ENCODE peak calls at places on chromosomes 4 and X, in five cellular contexts. Z, G, X, S and V are unnamed samples.

GRCh38 chrX:42615161-42615563 is 162.8 kb downstream of the PPP1R2C start:
- DNase-seq in Z (no peak), G (peak; percentile 55), X (no peak), S (no peak), V (no peak)

GRCh38 chr4:52015366-52015765 is 4.8 kb downstream of the LRRC66 start:
- DNase-seq in Z (no peak), G (no peak), X (no peak), S (no peak), V (no peak)

GRCh38 chr4:41209901-41210300 is 4.4 kb downstream of the APBB2 start:
- DNase-seq in Z (no peak), G (no peak), X (no peak), S (no peak), V (no peak)

GRCh38 chrX:85326234-85327059 is 53.0 kb downstream of the POF1B start:
- DNase-seq in Z (no peak), G (peak; percentile 16), X (peak; percentile 63), S (no peak), V (no peak)

GRCh38 chr4:114383055-114383454 is 215.6 kb upstream of the UGT8 start:
- DNase-seq in Z (no peak), G (no peak), X (no peak), S (no peak), V (no peak)

GRCh38 chr4:2480649-2481048 is 11.7 kb downstream of the RNF4 start:
- DNase-seq in Z (no peak), G (no peak), X (no peak), S (no peak), V (no peak)

GRCh38 chrX:40100141-40100536 is 2.4 kb upstream of the BCOR start:
- DNase-seq in Z (no peak), G (no peak), X (peak; percentile 84), S (no peak), V (no peak)

GRCh38 chrX:134676440-134676839 is 18.2 kb upstream of the PLAC1 start:
- DNase-seq in Z (no peak), G (no peak), X (no peak), S (no peak), V (no peak)

GRCh38 chr4:931194-931959 is 739 bp downstream of the GAK start:
- DNase-seq in Z (no peak), G (no peak), X (peak; percentile 87), S (peak; percentile 81), V (no peak)

GRCh38 chr4:25113915-25114904 is 46.0 kb downstream of the SEPSECS start:
- DNase-seq in Z (no peak), G (no peak), X (no peak), S (no peak), V (no peak)

GRCh38 chr4:25111648-25112196 is 48.5 kb downstream of the SEPSECS start:
- DNase-seq in Z (no peak), G (no peak), X (no peak), S (no peak), V (no peak)

GRCh38 chr4:25110653-25111329 is 49.5 kb downstream of the SEPSECS start:
- DNase-seq in Z (no peak), G (no peak), X (no peak), S (no peak), V (no peak)

GRCh38 chr4:25108556-25108955 is 51.7 kb downstream of the SEPSECS start:
- DNase-seq in Z (no peak), G (no peak), X (no peak), S (no peak), V (no peak)

DNA sequence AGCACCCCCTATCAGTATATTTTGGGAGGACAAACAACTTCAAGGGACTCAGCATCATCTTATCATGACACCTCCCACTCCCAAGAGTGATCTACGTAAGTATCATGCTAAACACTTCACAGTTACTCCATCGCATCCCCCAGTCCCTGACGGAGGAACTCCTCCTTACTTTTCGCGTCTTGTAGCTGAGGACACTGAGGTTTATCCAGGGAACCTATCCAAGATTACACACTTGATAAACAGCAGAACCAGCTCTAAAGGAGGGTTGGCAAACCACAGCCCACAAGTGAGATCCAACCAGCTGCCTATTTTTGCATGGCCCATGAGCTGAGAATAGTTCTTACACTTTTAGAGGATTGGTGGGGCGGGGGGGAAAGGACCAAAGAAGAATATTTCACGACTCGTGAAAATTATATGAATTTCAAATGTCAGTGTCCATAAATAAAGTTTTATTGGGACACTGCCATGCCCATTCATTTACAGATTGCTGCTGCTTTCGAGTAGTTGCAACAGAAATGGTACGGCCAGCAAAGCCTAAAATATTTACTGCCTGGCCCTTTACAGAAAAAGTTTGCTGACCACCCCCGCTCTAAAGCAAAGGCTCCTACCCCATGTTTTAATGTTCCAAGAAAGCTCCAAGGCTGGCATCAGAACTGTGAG is 47.8 kb downstream of the SEPSECS start:
- DNase-seq in Z (no peak), G (no peak), X (no peak), S (no peak), V (no peak)
- H3K27ac ChIP-seq in Z (no peak overlapping the region), G (no peak overlapping the region), X (no peak overlapping the region), S (no peak overlapping the region), V (no peak overlapping the region)

GRCh38 chrX:30489323-30489722 is 88.2 kb downstream of the TASL start:
- DNase-seq in Z (no peak), G (no peak), X (no peak), S (no peak), V (no peak)
- TF ChIP-seq CTCF in Z (no peak), G (no peak), X (no peak), S (no peak), V (no peak)

GRCh38 chrX:55716937-55717336 is 612 bp upstream of the RRAGB start:
- DNase-seq in Z (no peak), G (no peak), X (no peak), S (no peak), V (no peak)
- H3K4me3 ChIP-seq in Z (peak overlapping the region; percentile 61), G (peak overlapping the region; percentile 64), X (peak overlapping the region; percentile 55), S (peak overlapping the region; percentile 57), V (peak overlapping the region; percentile 73)

GRCh38 chr4:139329665-139330200 is 27.5 kb upstream of the NDUFC1 start:
- DNase-seq in Z (no peak), G (no peak), X (no peak), S (no peak), V (no peak)
- H3K27ac ChIP-seq in Z (no peak overlapping the region), G (no peak overlapping the region), X (no peak overlapping the region), S (no peak overlapping the region), V (no peak overlapping the region)

DNA sequence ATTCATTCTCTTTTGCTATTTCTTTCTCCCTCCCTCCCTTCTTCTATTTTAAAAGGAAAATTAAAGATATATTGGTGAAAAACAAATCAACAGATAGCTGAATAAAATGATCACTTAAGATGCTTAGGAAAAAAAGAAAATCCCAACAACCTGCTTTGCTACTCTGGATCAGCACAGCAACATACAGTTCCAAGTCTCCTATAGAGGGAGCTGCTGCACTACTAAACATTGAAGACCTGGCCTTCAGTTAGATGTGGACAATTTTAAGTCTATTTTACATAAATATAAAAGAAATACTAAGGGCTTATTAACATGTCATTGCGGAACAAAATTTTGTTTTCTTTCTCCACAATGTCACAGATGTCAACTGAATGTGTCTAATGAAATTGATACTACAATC is 226.4 kb downstream of the MAGEB5 start:
- DNase-seq in Z (no peak), G (no peak), X (no peak), S (no peak), V (no peak)
- TF ChIP-seq CTCF in Z (no peak), G (no peak), X (peak; percentile 17), S (no peak), V (no peak)

DNA sequence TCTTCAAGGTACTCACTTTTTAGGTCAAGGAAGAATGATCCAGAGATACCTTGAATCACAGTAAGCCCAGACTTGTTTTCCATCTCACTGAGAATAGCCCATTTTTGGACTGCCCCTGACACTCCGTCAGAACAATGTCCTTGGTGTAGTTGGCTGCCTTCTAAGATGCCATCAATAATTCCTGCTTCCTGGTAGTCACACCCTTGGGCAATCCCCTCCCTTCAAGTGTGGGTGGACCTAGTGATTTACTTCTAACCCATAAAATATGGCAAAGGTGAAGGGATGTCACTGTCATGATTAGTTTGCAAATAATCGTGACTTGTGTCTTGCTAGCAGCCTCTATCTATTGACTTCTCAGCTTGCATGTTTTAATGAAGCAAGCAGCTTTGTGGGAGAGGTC is 19.9 kb upstream of the KLHL34 start:
- DNase-seq in Z (no peak), G (no peak), X (no peak), S (no peak), V (no peak)
- H3K4me3 ChIP-seq in Z (no peak overlapping the region), G (no peak overlapping the region), X (no peak overlapping the region), S (no peak overlapping the region), V (no peak overlapping the region)

GRCh38 chr4:70996014-70996353 is 2.5 kb downstream of the DCK start:
- DNase-seq in Z (no peak), G (no peak), X (no peak), S (no peak), V (no peak)
- H3K27ac ChIP-seq in Z (no peak overlapping the region), G (peak overlapping the region; percentile 39), X (no peak overlapping the region), S (peak overlapping the region; percentile 15), V (no peak overlapping the region)

GRCh38 chrX:108139303-108139702 is 47.7 kb downstream of the ATG4A start:
- DNase-seq in Z (no peak), G (no peak), X (no peak), S (no peak), V (no peak)

GRCh38 chrX:108134724-108135123 is 43.1 kb downstream of the ATG4A start:
- DNase-seq in Z (no peak), G (no peak), X (no peak), S (no peak), V (no peak)

DNA sequence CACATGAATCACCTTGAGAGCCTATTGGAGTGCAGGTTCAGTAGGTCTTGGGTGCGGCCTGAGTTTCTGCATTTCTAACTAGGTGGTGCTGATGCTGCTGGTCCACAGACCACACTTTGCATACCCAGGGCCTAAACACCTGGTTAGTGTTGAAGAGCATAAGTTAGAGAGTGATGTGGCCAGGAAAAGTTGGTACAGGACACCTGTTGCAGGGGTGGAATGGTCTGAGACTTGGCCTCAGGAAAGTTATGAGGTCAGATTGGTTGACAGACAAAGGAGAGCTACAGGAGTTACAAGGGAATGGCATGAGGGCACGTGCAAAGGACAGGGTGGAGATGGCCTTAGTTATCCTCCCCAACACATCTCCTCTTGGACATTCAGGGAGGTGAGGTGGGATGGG is 47.2 kb downstream of the ATG4A start:
- DNase-seq in Z (no peak), G (no peak), X (no peak), S (no peak), V (no peak)
- TF ChIP-seq CTCF in Z (no peak), G (no peak), X (no peak), S (no peak), V (no peak)

DNA sequence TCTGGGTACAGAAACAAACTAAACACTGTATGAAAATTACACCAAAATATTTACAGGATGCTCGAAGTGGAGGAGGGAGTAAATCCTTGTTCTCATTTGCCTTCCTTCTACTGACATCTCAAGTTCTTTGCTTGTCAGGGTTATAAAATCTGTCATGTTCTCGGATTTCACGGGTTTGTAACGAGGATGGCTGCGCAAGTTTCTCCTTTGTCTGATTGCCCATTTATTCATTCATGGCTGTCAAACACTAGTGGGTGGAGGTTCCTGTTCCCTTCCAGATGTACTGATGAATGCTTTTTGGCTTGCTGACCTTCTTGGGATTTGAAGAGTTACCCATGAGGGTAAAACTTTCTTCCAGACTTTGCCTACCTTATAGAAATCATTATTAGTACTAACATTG is 206.9 kb downstream of the SPCS3 start:
- DNase-seq in Z (no peak), G (no peak), X (no peak), S (no peak), V (no peak)
- H3K4me3 ChIP-seq in Z (no peak overlapping the region), G (no peak overlapping the region), X (no peak overlapping the region), S (no peak overlapping the region), V (no peak overlapping the region)